ENCODE peak calls at places on chromosomes 6 and 20, in six cellular contexts. L is left ventricle myocardium inferior; G is ovary; K is Peyer's patch; Q is IMR-90; R is CD8-positive, alpha-beta memory T cell. U is an unnamed sample.

GRCh38 chr6:149964243-149965190 is 774 bp downstream of the ULBP1 start:
- DNase-seq in L (no peak), G (no peak), K (no peak), Q (peak; percentile 16), R (no peak), U (peak; percentile 31)

GRCh38 chr6:1024587-1024986 is 287.3 kb upstream of the FOXQ1 start:
- DNase-seq in L (no peak), G (no peak), K (no peak), Q (peak; percentile 82), R (no peak), U (no peak)

GRCh38 chr20:51399138-51399890 is 143.2 kb downstream of the NFATC2 start:
- DNase-seq in L (no peak), G (no peak), K (no peak), Q (no peak), R (no peak), U (no peak)

GRCh38 chr20:63502671-63503172 is 3.8 kb upstream of the EEF1A2 start:
- DNase-seq in L (no peak), G (no peak), K (no peak), Q (no peak), R (no peak), U (no peak)

GRCh38 chr6:106188104-106188794 is 102.1 kb downstream of the PRDM1 start:
- DNase-seq in L (no peak), G (no peak), K (no peak), Q (no peak), R (no peak), U (no peak)

GRCh38 chr6:134352786-134353480 is 35.0 kb upstream of the SGK1 start:
- DNase-seq in L (no peak), G (no peak), K (no peak), Q (peak; percentile 93), R (no peak), U (no peak)

GRCh38 chr20:33444797-33445560 is 1.4 kb upstream of the SNTA1 start:
- DNase-seq in L (peak; percentile 31), G (no peak), K (no peak), Q (no peak), R (no peak), U (peak; percentile 22)

GRCh38 chr20:53949319-53949839 is 121.0 kb downstream of the BCAS1 start:
- DNase-seq in L (peak; percentile 36), G (no peak), K (no peak), Q (peak; percentile 94), R (peak; percentile 86), U (peak; percentile 84)

GRCh38 chr20:54123587-54124180 is 50.1 kb downstream of the CYP24A1 start:
- DNase-seq in L (no peak), G (no peak), K (peak; percentile 65), Q (peak; percentile 93), R (no peak), U (no peak)

GRCh38 chr20:57190536-57191265 is 75.7 kb downstream of the BMP7 start:
- DNase-seq in L (no peak), G (no peak), K (no peak), Q (peak; percentile 27), R (no peak), U (no peak)

GRCh38 chr20:9611921-9612320 is 97.5 kb downstream of the LAMP5 start:
- DNase-seq in L (no peak), G (no peak), K (no peak), Q (no peak), R (no peak), U (no peak)

GRCh38 chr6:54291738-54292137 is 16.5 kb upstream of the TINAG start:
- DNase-seq in L (no peak), G (no peak), K (no peak), Q (peak; percentile 66), R (no peak), U (no peak)

GRCh38 chr20:637559-637958 is 15.4 kb downstream of the SRXN1 start:
- DNase-seq in L (no peak), G (no peak), K (no peak), Q (no peak), R (no peak), U (no peak)

GRCh38 chr6:68726307-68726706 is 91.2 kb downstream of the ADGRB3 start:
- DNase-seq in L (no peak), G (no peak), K (no peak), Q (no peak), R (no peak), U (no peak)

GRCh38 chr20:50282592-50283241 is 92.1 kb downstream of the CEBPB start:
- DNase-seq in L (no peak), G (peak; percentile 33), K (no peak), Q (no peak), R (no peak), U (no peak)

GRCh38 chr6:29071831-29072723 is 15.0 kb downstream of the OR2B3 start:
- DNase-seq in L (no peak), G (no peak), K (no peak), Q (no peak), R (no peak), U (no peak)

GRCh38 chr20:48702388-48703041 is 125.3 kb downstream of the PREX1 start:
- DNase-seq in L (no peak), G (no peak), K (no peak), Q (no peak), R (no peak), U (no peak)

GRCh38 chr6:16420715-16421461 is 182.5 kb downstream of the GMPR start:
- DNase-seq in L (no peak), G (no peak), K (no peak), Q (peak; percentile 83), R (peak; percentile 74), U (peak; percentile 33)

GRCh38 chr6:28373925-28374324 is 24.2 kb downstream of the ZKSCAN3 start:
- DNase-seq in L (no peak), G (no peak), K (no peak), Q (no peak), R (no peak), U (no peak)

GRCh38 chr6:137722749-137723272 is 144.2 kb upstream of the TNFAIP3 start:
- DNase-seq in L (no peak), G (no peak), K (no peak), Q (peak; percentile 37), R (no peak), U (no peak)

GRCh38 chr20:47276856-47277541 is 79.5 kb downstream of the ZMYND8 start:
- DNase-seq in L (peak; percentile 73), G (peak; percentile 65), K (no peak), Q (peak; percentile 84), R (no peak), U (no peak)

GRCh38 chr20:35273449-35274171 is 4.3 kb downstream of the MMP24OS start:
- DNase-seq in L (no peak), G (no peak), K (no peak), Q (no peak), R (no peak), U (no peak)

GRCh38 chr6:40681622-40682021 is 94.5 kb upstream of the LRFN2 start:
- DNase-seq in L (no peak), G (no peak), K (no peak), Q (no peak), R (no peak), U (no peak)

GRCh38 chr20:23344336-23344735 is 6.3 kb upstream of the NXT1 start:
- DNase-seq in L (no peak), G (no peak), K (no peak), Q (no peak), R (no peak), U (no peak)

GRCh38 chr20:23349338-23350006 is 1.1 kb upstream of the NXT1 start:
- DNase-seq in L (no peak), G (peak; percentile 44), K (no peak), Q (no peak), R (no peak), U (no peak)

GRCh38 chr20:23350855-23351838 is 556 bp downstream of the NXT1 start:
- DNase-seq in L (peak; percentile 26), G (peak; percentile 55), K (peak; percentile 68), Q (peak; percentile 45), R (peak; percentile 62), U (peak; percentile 33)

GRCh38 chr20:23347791-23348190 is 2.8 kb upstream of the NXT1 start:
- DNase-seq in L (no peak), G (no peak), K (no peak), Q (no peak), R (no peak), U (no peak)

GRCh38 chr20:23350007-23350854 is at the start of gene NXT1:
- DNase-seq in L (peak; percentile 96), G (peak; percentile 96), K (peak; percentile 95), Q (peak; percentile 99), R (peak; percentile 96), U (peak; percentile 97)
- H3K4me1 ChIP-seq in L (peaks cover 31% of the 10 kb centered on the region), G (peaks cover 3% of the 10 kb centered on the region), K (peaks cover 18% of the 10 kb centered on the region), Q (peaks cover 5% of the 10 kb centered on the region), R (peaks cover 21% of the 10 kb centered on the region), U (peaks cover 21% of the 10 kb centered on the region)

GRCh38 chr20:5667703-5668528 is 82.3 kb upstream of the SHLD1 start:
- DNase-seq in L (no peak), G (no peak), K (no peak), Q (no peak), R (no peak), U (no peak)

GRCh38 chr20:5674176-5674660 is 76.0 kb upstream of the SHLD1 start:
- DNase-seq in L (no peak), G (no peak), K (no peak), Q (peak; percentile 47), R (no peak), U (no peak)

GRCh38 chr20:5668529-5668868 is 81.7 kb upstream of the SHLD1 start:
- DNase-seq in L (no peak), G (no peak), K (no peak), Q (no peak), R (no peak), U (no peak)

GRCh38 chr20:5670137-5670536 is 80.1 kb upstream of the SHLD1 start:
- DNase-seq in L (no peak), G (no peak), K (no peak), Q (no peak), R (no peak), U (no peak)

DNA sequence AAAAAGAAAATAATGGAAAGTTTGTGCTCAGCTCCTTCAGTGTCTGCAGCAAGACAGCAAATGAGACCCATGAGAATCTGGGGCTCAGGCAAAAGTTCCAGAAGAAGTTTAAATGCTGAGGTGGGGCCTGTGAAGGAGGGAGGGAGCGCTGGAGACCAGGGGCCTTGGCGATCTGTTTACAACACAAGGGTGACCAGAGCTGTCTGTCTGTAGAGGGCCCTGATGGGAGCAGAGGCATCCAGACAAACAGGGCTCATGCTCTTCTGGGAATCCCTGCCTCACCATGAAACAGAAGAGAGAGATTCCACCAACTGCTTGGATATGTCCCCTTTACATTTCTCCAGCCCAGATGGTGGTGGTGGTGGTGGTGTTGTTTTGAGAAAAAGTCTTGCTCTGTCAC is 79.3 kb upstream of the SHLD1 start:
- DNase-seq in L (no peak), G (no peak), K (no peak), Q (no peak), R (no peak), U (no peak)
- H3K4me1 ChIP-seq in L (no peaks in the 10 kb centered on the region), G (no peaks in the 10 kb centered on the region), K (no peaks in the 10 kb centered on the region), Q (peaks cover 2% of the 10 kb centered on the region), R (no peaks in the 10 kb centered on the region), U (no peaks in the 10 kb centered on the region)

GRCh38 chr6:109117346-109118035 is 22.2 kb downstream of the CEP57L1 start:
- DNase-seq in L (no peak), G (no peak), K (no peak), Q (no peak), R (no peak), U (no peak)
- H3K4me1 ChIP-seq in L (peaks cover 52% of the 10 kb centered on the region), G (peaks cover 3% of the 10 kb centered on the region), K (peaks cover 22% of the 10 kb centered on the region), Q (peaks cover 2% of the 10 kb centered on the region), R (no peaks in the 10 kb centered on the region), U (peaks cover 5% of the 10 kb centered on the region)

DNA sequence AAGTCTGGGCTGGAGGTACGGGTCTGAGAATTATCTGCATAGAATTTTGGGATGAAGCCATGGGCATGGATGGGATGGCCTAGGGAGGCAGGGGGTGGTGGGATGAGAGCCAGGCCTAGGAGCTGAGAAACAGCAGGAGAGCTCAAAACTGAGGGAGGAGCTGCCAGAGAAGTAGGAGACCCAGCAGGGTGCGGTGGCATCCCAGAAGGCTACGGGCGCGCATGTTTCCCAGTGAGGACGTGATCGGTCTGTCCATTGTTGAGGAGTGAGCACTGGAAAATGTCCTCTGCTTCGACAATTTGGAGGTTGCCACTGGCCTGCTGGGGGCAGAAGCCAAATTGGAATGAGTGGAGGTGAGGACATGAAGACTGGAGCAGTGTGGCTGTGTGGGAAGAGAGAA is 14.5 kb upstream of the MROH8 start:
- DNase-seq in L (no peak), G (no peak), K (no peak), Q (no peak), R (no peak), U (no peak)
- H3K4me1 ChIP-seq in L (peaks cover 57% of the 10 kb centered on the region), G (peaks cover 1% of the 10 kb centered on the region), K (peaks cover 18% of the 10 kb centered on the region), Q (no peaks in the 10 kb centered on the region), R (peaks cover 54% of the 10 kb centered on the region), U (peaks cover 46% of the 10 kb centered on the region)